ENCODE peak calls at places on chromosomes 7 and 10, in ten cellular contexts. E is activated T-cell treated with anti-CD3 and anti-CD28 coated beads, Interleukin-2, amount 50 U/mL, for 72 hours; Y is NCI-H1436; T is NCI-H2029; M is mesenteric fat pad; J is CD4-positive, alpha-beta memory T cell; W is Right ventricle myocardium superior; V is CD4-positive, alpha-beta T cell; U is HT-29; K is sciatic nerve. Q is an unnamed sample.

GRCh38 chr7:66921918-66922486 is 977 bp downstream of the TMEM248 start:
- DNase-seq in M (no peak), U (peak; percentile 64), T (no peak), J (peak; percentile 45), W (no peak), E (peak; percentile 15), V (peak; percentile 20), K (no peak), Y (no peak), Q (no peak)

GRCh38 chr7:98771519-98772241 is 98.1 kb downstream of the TMEM130 start:
- DNase-seq in J (no peak), K (no peak), T (no peak), M (no peak), E (no peak), Y (no peak), V (no peak), W (peak; percentile 49), U (no peak), Q (no peak)

GRCh38 chr7:108421720-108422331 is 34.4 kb downstream of the NRCAM start:
- DNase-seq in E (no peak), Y (no peak), T (no peak), W (no peak), K (no peak), U (peak; percentile 31), M (no peak), J (no peak), V (no peak), Q (no peak)

GRCh38 chr7:149723082-149723767 is 50.2 kb downstream of the ZNF467 start:
- DNase-seq in U (no peak), V (no peak), E (no peak), T (no peak), Y (no peak), M (peak; percentile 75), K (no peak), W (no peak), J (no peak), Q (no peak)

GRCh38 chr10:69130251-69130650 is 6.3 kb downstream of the VPS26A start:
- DNase-seq in J (no peak), U (no peak), E (no peak), T (no peak), K (no peak), W (no peak), M (no peak), V (no peak), Y (no peak), Q (no peak)

GRCh38 chr7:66353547-66353946 is 148.4 kb downstream of the TPST1 start:
- DNase-seq in U (no peak), J (no peak), W (no peak), T (no peak), Y (no peak), E (no peak), V (no peak), M (no peak), K (no peak), Q (no peak)

GRCh38 chr7:145265180-145265579 is 429.3 kb upstream of the TPK1 start:
- DNase-seq in K (no peak), T (no peak), V (no peak), U (no peak), J (no peak), W (no peak), M (no peak), E (no peak), Y (no peak), Q (no peak)

GRCh38 chr7:392822-393221 is 102.9 kb downstream of the FOXL3 start:
- DNase-seq in U (no peak), J (no peak), Y (no peak), E (no peak), W (no peak), M (no peak), V (no peak), T (no peak), K (no peak), Q (no peak)

GRCh38 chr10:48895198-48895720 is 44.4 kb downstream of the LRRC18 start:
- DNase-seq in T (no peak), V (no peak), W (no peak), K (no peak), E (no peak), Y (no peak), M (no peak), J (no peak), U (no peak), Q (no peak)

GRCh38 chr10:124992462-124993344 is 50.8 kb downstream of the ZRANB1 start:
- DNase-seq in M (peak; percentile 90), K (peak; percentile 83), Y (peak; percentile 57), E (peak; percentile 29), W (peak; percentile 73), V (no peak), U (peak; percentile 61), T (peak; percentile 6), J (no peak), Q (peak; percentile 70)

GRCh38 chr7:156999611-157000046 is 10.8 kb downstream of the MNX1 start:
- DNase-seq in E (no peak), J (no peak), M (no peak), K (peak; percentile 43), W (no peak), T (no peak), Y (no peak), U (no peak), V (no peak), Q (no peak)

GRCh38 chr7:10284001-10284400 is 689.7 kb upstream of the PHF14 start:
- DNase-seq in K (no peak), T (no peak), W (no peak), J (no peak), E (no peak), Y (no peak), V (no peak), M (no peak), U (no peak), Q (no peak)

GRCh38 chr7:155815332-155816191 is 3.3 kb upstream of the SHH start:
- DNase-seq in E (peak; percentile 83), K (no peak), J (peak; percentile 38), M (no peak), U (peak; percentile 86), V (peak; percentile 35), W (no peak), T (peak; percentile 11), Y (no peak), Q (no peak)

GRCh38 chr7:47572939-47573757 is 8.8 kb downstream of the TNS3 start:
- DNase-seq in K (no peak), E (no peak), T (no peak), M (no peak), Y (no peak), W (no peak), U (no peak), V (no peak), J (no peak), Q (no peak)

GRCh38 chr10:63157845-63158624 is 24.9 kb downstream of the NRBF2 start:
- DNase-seq in M (no peak), E (peak; percentile 50), K (no peak), J (peak; percentile 66), U (peak; percentile 81), W (no peak), V (peak; percentile 10), Y (peak; percentile 82), T (peak; percentile 18), Q (peak; percentile 1)